ENCODE peak calls at places on chromosome 21, in four cellular contexts. K is fibroblast of lung, H is lung, C is fibroblast of mammary gland. B is an unnamed sample.

GRCh38 chr21:33196956-33197374 is 32.8 kb upstream of the IFNAR2 start:
- DNase-seq in C (peak), K (peak), H (peak), B (no peak)

GRCh38 chr21:25700741-25701140 is 34.0 kb downstream of the ATP5PF start:
- DNase-seq in C (no peak), K (no peak), H (no peak), B (no peak)

GRCh38 chr21:18142639-18143038 is 102.0 kb upstream of the CHODL start:
- DNase-seq in C (no peak), H (no peak), K (no peak), B (no peak)

GRCh38 chr21:44354001-44354405 is 582 bp downstream of the TRPM2 start:
- DNase-seq in H (no peak), K (no peak), C (no peak), B (no peak)

GRCh38 chr21:45098867-45099266 is 24.5 kb downstream of the ADARB1 start:
- DNase-seq in K (no peak), C (peak), H (no peak), B (no peak)

GRCh38 chr21:33543505-33544129 is 779 bp downstream of the SON start:
- DNase-seq in C (peak), H (peak), K (no peak), B (peak)

GRCh38 chr21:35170244-35170756 is 121.2 kb upstream of the RUNX1 start:
- DNase-seq in H (no peak), K (no peak), C (no peak), B (no peak)

GRCh38 chr21:34820051-34820450 is 151.3 kb downstream of the CLIC6 start:
- DNase-seq in K (no peak), C (no peak), H (no peak), B (no peak)

GRCh38 chr21:33025471-33026298 is at the start of gene OLIG2:
- DNase-seq in K (no peak), C (no peak), H (no peak), B (no peak)

GRCh38 chr21:18521204-18521603 is 117.6 kb upstream of the TMPRSS15 start:
- DNase-seq in C (no peak), K (no peak), H (no peak), B (no peak)

GRCh38 chr21:25790122-25790951 is 55.6 kb downstream of the GABPA start:
- DNase-seq in K (peak), C (peak), H (no peak), B (no peak)

GRCh38 chr21:32768530-32768929 is 3.0 kb downstream of the PAXBP1 start:
- DNase-seq in C (no peak), H (no peak), K (peak), B (no peak)

GRCh38 chr21:31329431-31330143 is 14.5 kb downstream of the TIAM1 start:
- DNase-seq in C (no peak), K (no peak), H (no peak), B (no peak)

GRCh38 chr21:44929242-44929798 is 8.6 kb upstream of the ITGB2 start:
- DNase-seq in K (no peak), H (no peak), C (no peak), B (no peak)

GRCh38 chr21:44353200-44353970 is at the start of gene TRPM2:
- DNase-seq in K (peak), H (peak), C (peak), B (peak)

GRCh38 chr21:31216206-31216605 is 127.9 kb downstream of the TIAM1 start:
- DNase-seq in H (no peak), C (no peak), K (peak), B (no peak)

GRCh38 chr21:33559813-33560212 is 17.0 kb downstream of the SON start:
- DNase-seq in H (no peak), C (no peak), K (no peak), B (no peak)

GRCh38 chr21:27269646-27270045 is 302.8 kb upstream of the ADAMTS5 start:
- DNase-seq in H (no peak), C (peak), K (peak), B (no peak)

GRCh38 chr21:27681038-27681437 is 714.1 kb upstream of the ADAMTS5 start:
- DNase-seq in C (peak), H (no peak), K (peak), B (no peak)

GRCh38 chr21:17658931-17659330 is 46.2 kb upstream of the BTG3 start:
- DNase-seq in H (no peak), C (no peak), K (no peak), B (no peak)

GRCh38 chr21:23740463-23740862 is 1866.8 kb downstream of the MRPL39 start:
- DNase-seq in H (no peak), C (no peak), K (no peak), B (no peak)

GRCh38 chr21:26127918-26128317 is 42.7 kb downstream of the APP start:
- DNase-seq in K (peak), C (no peak), H (no peak), B (no peak)

GRCh38 chr21:19343711-19344110 is 940.1 kb upstream of the TMPRSS15 start:
- DNase-seq in K (no peak), H (no peak), C (no peak), B (peak)

GRCh38 chr21:44650973-44651675 is 3.3 kb downstream of the KRTAP12-4 start:
- DNase-seq in K (no peak), C (no peak), H (no peak), B (no peak)

GRCh38 chr21:35395728-35396127 is 346.6 kb upstream of the RUNX1 start:
- DNase-seq in K (no peak), H (no peak), C (peak), B (no peak)

GRCh38 chr21:30486180-30486579 is 1.1 kb downstream of the KRTAP19-2 start:
- DNase-seq in C (no peak), H (no peak), K (no peak), B (no peak)

GRCh38 chr21:37045139-37045538 is 27.7 kb downstream of the PIGP start:
- DNase-seq in K (no peak), C (no peak), H (no peak), B (no peak)

GRCh38 chr21:26881504-26882228 is 36.5 kb upstream of the ADAMTS1 start:
- DNase-seq in C (peak), K (peak), H (no peak), B (no peak)

GRCh38 chr21:45059121-45059520 is 15.3 kb upstream of the ADARB1 start:
- DNase-seq in C (no peak), H (no peak), K (no peak), B (no peak)

GRCh38 chr21:19995253-19995652 is 1003.0 kb upstream of the NCAM2 start:
- DNase-seq in K (no peak), H (no peak), C (no peak), B (no peak)

GRCh38 chr21:35643176-35643575 is 417.1 kb downstream of the SETD4 start:
- DNase-seq in H (peak), C (peak), K (peak), B (no peak)

GRCh38 chr21:33584455-33584854 is 4.0 kb downstream of the DONSON start:
- DNase-seq in C (no peak), K (no peak), H (no peak), B (no peak)

GRCh38 chr21:26769613-26770188 is 75.5 kb downstream of the ADAMTS1 start:
- DNase-seq in C (peak), K (peak), H (no peak), B (no peak)

GRCh38 chr21:42830456-42831455 is 48.6 kb downstream of the WDR4 start:
- DNase-seq in H (no peak), K (no peak), C (no peak), B (no peak)
- TF ChIP-seq CTCF in H (no peak), K (no peak), C (peak), B (peak)

GRCh38 chr21:46203203-46203600 is 18.9 kb upstream of the SPATC1L start:
- DNase-seq in H (no peak), K (no peak), C (no peak), B (no peak)

GRCh38 chr21:46207006-46207919 is 21.3 kb downstream of the LSS start:
- DNase-seq in K (no peak), C (no peak), H (no peak), B (no peak)

GRCh38 chr21:46206163-46207005 is 22.1 kb upstream of the SPATC1L start:
- DNase-seq in K (no peak), C (no peak), H (no peak), B (no peak)

GRCh38 chr21:46205766-46206162 is 21.5 kb upstream of the SPATC1L start:
- DNase-seq in H (no peak), K (no peak), C (no peak), B (no peak)

GRCh38 chr21:46205121-46205520 is 20.9 kb upstream of the SPATC1L start:
- DNase-seq in K (no peak), H (no peak), C (no peak), B (no peak)
- TF ChIP-seq CTCF in K (no peak), H (no peak), C (no peak), B (no peak)

GRCh38 chr21:42574234-42575027 is 60.8 kb downstream of the SLC37A1 start:
- DNase-seq in H (no peak), K (peak), C (peak), B (no peak)
- TF ChIP-seq CTCF in H (no peak), K (peak), C (peak), B (no peak)

DNA sequence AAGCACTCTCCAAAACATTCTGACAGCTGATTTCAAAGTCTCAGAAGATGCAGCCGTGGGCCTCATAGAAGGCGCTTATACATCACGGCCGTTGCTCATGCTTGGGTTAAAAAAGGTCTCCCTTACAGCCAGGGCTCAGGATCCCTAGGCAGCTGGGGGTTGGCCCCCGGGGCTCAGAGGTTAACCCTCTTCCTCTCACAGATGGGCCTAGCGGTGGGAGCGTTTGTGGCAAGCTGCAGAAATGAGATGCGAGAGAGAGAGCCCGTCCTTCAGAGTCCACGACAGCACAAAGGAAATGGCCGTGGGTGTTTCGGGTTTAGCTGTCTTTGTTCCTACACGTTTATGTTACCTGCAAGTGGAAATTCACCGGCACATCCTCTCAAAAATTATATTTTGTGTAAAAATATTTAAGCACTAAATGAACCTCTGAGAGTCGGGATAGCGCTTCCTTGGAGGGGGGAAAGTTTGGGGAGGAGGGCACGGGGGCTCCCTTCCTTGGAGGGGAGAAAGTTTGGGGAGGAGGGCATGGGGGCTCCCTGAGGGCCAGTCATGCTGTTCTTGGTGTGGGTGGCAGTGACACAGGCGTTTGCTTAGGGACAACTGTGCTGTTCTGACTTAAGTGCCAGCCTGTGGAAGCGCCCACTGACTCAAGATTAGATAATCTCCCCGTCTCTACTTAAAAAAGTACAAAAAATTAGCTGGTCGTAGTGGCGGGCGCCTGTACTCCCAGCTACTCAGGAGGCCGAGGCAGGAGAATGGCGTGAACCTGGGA is 20.5 kb upstream of the PRDM15 start:
- DNase-seq in C (no peak), K (no peak), H (no peak), B (no peak)
- TF ChIP-seq CTCF in C (no peak), K (no peak), H (no peak), B (no peak)

GRCh38 chr21:16570196-16570595 is 840.4 kb downstream of the USP25 start:
- DNase-seq in H (no peak), K (no peak), C (peak), B (no peak)
- TF ChIP-seq CTCF in H (no peak), K (no peak), C (no peak), B (no peak)

DNA sequence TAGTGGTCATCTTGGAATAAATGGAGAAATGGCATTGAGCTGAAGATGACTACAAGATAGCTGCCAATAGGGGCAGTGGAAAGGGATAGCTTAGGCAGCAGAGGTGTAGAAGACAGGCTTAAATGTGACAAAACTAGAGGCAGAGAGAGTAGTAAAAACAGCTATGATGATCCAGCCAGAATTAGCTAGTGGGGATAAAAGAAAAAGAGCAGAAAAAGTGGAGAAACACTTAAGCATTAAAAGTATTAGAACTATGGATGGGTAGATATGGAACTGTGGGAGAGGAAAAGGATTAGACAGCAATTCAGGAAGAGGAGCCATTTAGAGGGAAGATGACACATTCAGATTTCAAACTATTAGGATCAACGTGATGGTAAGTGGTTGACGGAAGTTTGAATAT is 202.5 kb upstream of the SAMSN1 start:
- DNase-seq in C (no peak), H (no peak), K (no peak), B (no peak)
- TF ChIP-seq CTCF in C (no peak), H (no peak), K (no peak), B (no peak)

GRCh38 chr21:38475519-38475918 is 22.8 kb downstream of the ERG start:
- DNase-seq in H (no peak), K (no peak), C (no peak), B (no peak)
- TF ChIP-seq CTCF in H (no peak), K (no peak), C (no peak), B (no peak)

GRCh38 chr21:38151021-38151645 is 105.7 kb upstream of the KCNJ15 start:
- DNase-seq in H (no peak), K (no peak), C (no peak), B (no peak)

GRCh38 chr21:38159355-38159754 is 97.4 kb upstream of the KCNJ15 start:
- DNase-seq in H (peak), K (peak), C (peak), B (no peak)

DNA sequence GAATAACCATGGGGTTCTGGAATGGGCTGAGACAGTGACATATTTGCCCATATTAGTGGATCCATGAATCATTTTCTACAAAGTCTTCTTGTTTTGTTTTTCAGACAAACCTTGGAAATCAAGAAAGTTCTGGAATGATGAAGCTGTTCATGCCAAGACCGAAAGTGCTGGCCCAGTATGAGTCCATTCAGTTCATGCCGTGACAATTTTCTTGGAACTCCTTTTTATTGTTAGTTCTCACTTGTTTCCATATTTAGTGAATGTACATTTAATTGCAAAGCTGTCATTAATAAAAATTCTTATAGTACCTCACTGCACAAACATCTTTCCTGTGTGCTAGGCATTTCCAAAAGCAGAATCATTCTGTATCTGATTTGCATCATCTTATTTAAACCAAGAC is 100.6 kb upstream of the KCNJ15 start:
- DNase-seq in H (no peak), K (no peak), C (no peak), B (no peak)
- TF ChIP-seq CTCF in H (no peak), K (no peak), C (no peak), B (no peak)

GRCh38 chr21:28960245-28960644 is 32.4 kb downstream of the LTN1 start:
- DNase-seq in C (no peak), K (no peak), H (no peak), B (no peak)
- TF ChIP-seq CTCF in C (no peak), K (no peak), H (no peak), B (no peak)

B was measured in GM06990.